ENCODE peak calls at places on chromosome 1, in four cellular contexts. One of them, this sample, is unnamed.

GRCh38 chr1:15171271-15171908 is 17.8 kb downstream of the TMEM51 start:
- DNase-seq in GM04504: no peak
- DNase-seq in H54: no peak
- DNase-seq in pons: no peak
- DNase-seq in this sample: no peak

GRCh38 chr1:66168919-66169725 is 364.8 kb upstream of the SGIP1 start:
- DNase-seq in GM04504: no peak
- DNase-seq in H54: no peak
- DNase-seq in pons: peak
- DNase-seq in this sample: no peak

GRCh38 chr1:53073899-53074311 is 11.9 kb downstream of the PODN start:
- DNase-seq in H54: no peak
- DNase-seq in pons: peak
- DNase-seq in GM04504: no peak
- DNase-seq in this sample: no peak

GRCh38 chr1:55717111-55717510 is 501.9 kb upstream of the USP24 start:
- DNase-seq in H54: no peak
- DNase-seq in pons: no peak
- DNase-seq in GM04504: no peak
- DNase-seq in this sample: no peak

GRCh38 chr1:202143011-202143767 is 1.3 kb downstream of the ARL8A start:
- DNase-seq in pons: peak
- DNase-seq in GM04504: no peak
- DNase-seq in H54: no peak
- DNase-seq in this sample: no peak

GRCh38 chr1:15974855-15975254 is 1.0 kb downstream of the ZBTB17 start:
- DNase-seq in pons: no peak
- DNase-seq in H54: no peak
- DNase-seq in GM04504: no peak
- DNase-seq in this sample: no peak

GRCh38 chr1:174967845-174968705 is 31.7 kb upstream of the CACYBP start:
- DNase-seq in H54: no peak
- DNase-seq in GM04504: no peak
- DNase-seq in pons: peak
- DNase-seq in this sample: no peak

GRCh38 chr1:183569141-183569540 is 21.1 kb downstream of the NCF2 start:
- DNase-seq in pons: no peak
- DNase-seq in H54: peak
- DNase-seq in GM04504: no peak
- DNase-seq in this sample: no peak

GRCh38 chr1:9714257-9714718 is 62.8 kb downstream of the PIK3CD start:
- DNase-seq in GM04504: no peak
- DNase-seq in pons: no peak
- DNase-seq in H54: no peak
- DNase-seq in this sample: no peak

GRCh38 chr1:33349081-33349759 is 28.3 kb upstream of the A3GALT2 start:
- DNase-seq in GM04504: no peak
- DNase-seq in pons: no peak
- DNase-seq in H54: peak
- DNase-seq in this sample: no peak

GRCh38 chr1:23394664-23395063 is 25.0 kb upstream of the ZNF436 start:
- DNase-seq in pons: peak
- DNase-seq in GM04504: peak
- DNase-seq in H54: peak
- DNase-seq in this sample: peak

GRCh38 chr1:193625255-193625654 is 438.8 kb upstream of the B3GALT2 start:
- DNase-seq in pons: no peak
- DNase-seq in GM04504: no peak
- DNase-seq in H54: no peak
- DNase-seq in this sample: no peak